ENCODE peak calls at places on chromosomes 7 and 10, in four cellular contexts. S is H9, F is GM12878, N is adipocyte. J is an unnamed sample.

GRCh38 chr7:24158976-24159375 is 125.0 kb upstream of the NPY start:
- DNase-seq in S (no peak), F (no peak), N (no peak), J (no peak)

GRCh38 chr10:70622541-70622940 is 20.0 kb upstream of the PRF1 start:
- DNase-seq in S (no peak), F (no peak), N (no peak), J (no peak)

GRCh38 chr10:12041766-12042408 is 722 bp downstream of the UPF2 start:
- DNase-seq in S (no peak), F (no peak), N (peak; percentile 62), J (no peak)

GRCh38 chr10:35442592-35442991 is 106.3 kb downstream of the CCNY start:
- DNase-seq in S (no peak), F (no peak), N (no peak), J (no peak)

GRCh38 chr10:92239600-92240288 is 51.1 kb downstream of the CPEB3 start:
- DNase-seq in S (peak; percentile 41), F (no peak), N (peak; percentile 76), J (no peak)

GRCh38 chr7:30845426-30846135 is 66.1 kb upstream of the AQP1 start:
- DNase-seq in S (no peak), F (no peak), N (peak; percentile 80), J (no peak)

GRCh38 chr7:42017356-42017986 is 219.5 kb downstream of the GLI3 start:
- DNase-seq in S (no peak), F (no peak), N (no peak), J (no peak)

GRCh38 chr7:76368190-76368589 is 9.4 kb upstream of the YWHAG start:
- DNase-seq in S (no peak), F (no peak), N (no peak), J (no peak)

GRCh38 chr7:105656922-105657521 is 75.7 kb upstream of the EFCAB10 start:
- DNase-seq in S (peak; percentile 86), F (no peak), N (peak; percentile 35), J (peak; percentile 61)

GRCh38 chr7:40866601-40867000 is 731.8 kb downstream of the SUGCT start:
- DNase-seq in S (no peak), F (no peak), N (no peak), J (no peak)

GRCh38 chr7:48505061-48505460 is 333.8 kb downstream of the ABCA13 start:
- DNase-seq in S (no peak), F (no peak), N (no peak), J (no peak)

GRCh38 chr7:105224884-105225651 is 163.7 kb downstream of the SRPK2 start:
- DNase-seq in S (no peak), F (peak; percentile 42), N (peak; percentile 73), J (no peak)

GRCh38 chr10:63700935-63701263 is 179.7 kb downstream of the REEP3 start:
- DNase-seq in S (no peak), F (no peak), N (peak; percentile 66), J (no peak)

GRCh38 chr10:100761191-100761590 is 15.8 kb downstream of the PAX2 start:
- DNase-seq in S (no peak), F (no peak), N (no peak), J (no peak)
- H3K27me3 ChIP-seq in S (peaks cover 9% of the 10 kb centered on the region), F (peaks cover 9% of the 10 kb centered on the region), N (peaks cover 82% of the 10 kb centered on the region), J (peaks cover 29% of the 10 kb centered on the region)

GRCh38 chr10:77949167-77949566 is 22.6 kb upstream of the DLG5 start:
- DNase-seq in S (peak; percentile 94), F (no peak), N (peak; percentile 55), J (peak; percentile 87)
- H3K9ac ChIP-seq in S (peak overlapping the region; percentile 4), F (no peak overlapping the region), N (no peak overlapping the region), J (peak overlapping the region; percentile 47)

GRCh38 chr7:120998525-120998924 is 10.0 kb downstream of the CPED1 start:
- DNase-seq in S (no peak), F (no peak), N (no peak), J (no peak)
- H3K4me1 ChIP-seq in S (peaks cover 2% of the 10 kb centered on the region), F (no peaks in the 10 kb centered on the region), N (peaks cover 39% of the 10 kb centered on the region), J (no peaks in the 10 kb centered on the region)

DNA sequence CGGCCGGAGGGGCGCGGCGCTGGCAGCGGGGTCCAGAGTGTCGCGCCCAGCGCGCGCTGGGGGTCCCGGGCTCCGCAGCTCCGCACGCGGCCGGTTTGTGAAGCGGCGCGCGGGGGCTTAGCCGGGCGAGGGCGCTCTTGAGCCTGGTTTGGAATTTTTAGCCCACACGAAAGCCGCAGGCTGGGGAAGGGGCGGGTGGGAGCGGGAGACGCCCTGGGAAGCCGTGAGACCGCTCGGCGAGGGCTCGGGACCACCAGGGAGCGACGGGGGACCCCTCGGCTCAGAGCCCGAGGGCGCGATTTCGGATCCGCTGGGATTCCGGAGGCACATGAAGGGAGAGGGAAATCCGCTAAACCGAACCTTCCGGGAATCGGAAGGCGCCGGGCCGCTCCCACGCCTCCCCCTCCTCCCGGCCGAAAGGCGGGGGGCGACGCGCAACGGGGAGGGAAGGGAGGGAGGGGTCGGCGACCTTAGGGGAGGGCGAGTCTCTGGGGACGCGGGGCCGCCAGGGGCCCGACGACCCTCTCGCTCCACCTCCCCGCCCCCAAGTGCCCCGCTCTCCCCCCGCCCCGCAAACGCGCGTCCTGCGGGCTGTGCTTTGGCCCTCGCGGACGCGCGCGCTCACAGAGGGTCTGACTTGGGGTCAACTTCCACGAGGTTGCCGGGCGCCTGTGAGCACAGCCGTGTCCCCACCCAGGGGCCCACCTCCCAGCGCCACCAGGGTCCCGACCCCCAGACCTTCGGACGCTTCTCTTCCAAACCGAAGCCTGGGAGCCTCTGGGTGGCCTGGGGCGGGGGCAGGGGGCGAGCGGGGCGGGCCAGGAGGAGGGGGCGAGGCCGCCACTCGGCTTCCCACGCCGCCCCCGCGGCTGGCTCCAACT is 5.1 kb upstream of the ELFN1 start:
- DNase-seq in S (peak; percentile 74), F (no peak), N (peak; percentile 90), J (peak; percentile 78)
- H3K27me3 ChIP-seq in S (peaks cover 43% of the 10 kb centered on the region), F (peaks cover 1% of the 10 kb centered on the region), N (peaks cover 7% of the 10 kb centered on the region), J (peaks cover 70% of the 10 kb centered on the region)

GRCh38 chr7:77687747-77688144 is 8.5 kb upstream of the RSBN1L start:
- DNase-seq in S (no peak), F (no peak), N (no peak), J (no peak)
- H3K9ac ChIP-seq in S (no peak overlapping the region), F (no peak overlapping the region), N (no peak overlapping the region), J (no peak overlapping the region)